ENCODE peak calls at places on chromosome 7, in six cellular contexts. O, V, T, K, B and D are unnamed samples.

GRCh38 chr7:142231716-142232115 is 26.1 kb downstream of the PRSS58 start:
- DNase-seq in B (no peak), T (no peak), O (no peak), V (peak), K (no peak), D (no peak)

GRCh38 chr7:29609162-29610030 is 45.8 kb downstream of the PRR15 start:
- DNase-seq in O (no peak), V (no peak), T (no peak), B (no peak), K (peak), D (no peak)

GRCh38 chr7:149237502-149237901 is 1.9 kb upstream of the ZNF212 start:
- DNase-seq in T (no peak), O (no peak), K (no peak), V (no peak), B (no peak), D (no peak)

GRCh38 chr7:20095441-20095840 is 121.7 kb downstream of the MACC1 start:
- DNase-seq in B (no peak), V (no peak), K (no peak), O (no peak), T (no peak), D (no peak)

GRCh38 chr7:106625678-106626301 is 35.2 kb downstream of the CCDC71L start:
- DNase-seq in B (no peak), V (no peak), T (no peak), O (peak), K (no peak), D (no peak)

GRCh38 chr7:4006687-4007086 is 675.4 kb upstream of the FOXK1 start:
- DNase-seq in V (no peak), K (no peak), T (no peak), O (no peak), B (no peak), D (no peak)

GRCh38 chr7:74722045-74722603 is 51.7 kb upstream of the NCF1 start:
- DNase-seq in V (no peak), K (no peak), B (no peak), O (no peak), T (no peak), D (no peak)

GRCh38 chr7:137684776-137685175 is 162.0 kb downstream of the DGKI start:
- DNase-seq in B (no peak), K (no peak), T (no peak), O (peak), V (no peak), D (no peak)

GRCh38 chr7:75889826-75890225 is 11.0 kb downstream of the RHBDD2 start:
- DNase-seq in K (no peak), B (no peak), O (no peak), V (no peak), T (peak), D (peak)

GRCh38 chr7:26664735-26665420 is 199.5 kb downstream of the SKAP2 start:
- DNase-seq in V (no peak), B (no peak), T (peak), K (no peak), O (no peak), D (peak)

GRCh38 chr7:32762894-32763293 is 128.7 kb downstream of the KBTBD2 start:
- DNase-seq in T (no peak), B (no peak), V (no peak), K (no peak), O (no peak), D (no peak)

GRCh38 chr7:116122972-116123595 is 87.3 kb upstream of the TES start:
- DNase-seq in O (no peak), V (no peak), B (no peak), T (peak), K (no peak), D (no peak)

DNA sequence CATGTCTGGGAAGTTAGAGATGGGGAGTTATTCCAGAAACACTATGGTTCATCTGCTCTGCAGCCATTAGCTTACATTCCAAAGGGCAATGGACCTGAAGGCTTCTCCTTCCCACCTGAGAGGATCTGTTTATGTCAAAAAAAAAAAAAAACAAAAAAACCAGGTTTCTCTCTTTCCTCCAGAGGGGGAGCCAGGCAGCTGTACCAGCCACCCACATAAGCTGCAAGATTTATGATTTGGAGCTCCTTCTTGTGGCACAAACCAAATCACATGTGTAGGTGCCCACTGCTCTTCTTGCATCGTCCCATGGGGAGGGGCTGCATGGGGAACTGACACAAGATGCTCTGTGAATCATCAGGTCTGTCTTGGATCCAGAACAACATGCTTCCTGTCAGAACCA is 231.6 kb upstream of the IGFBP3 start:
- DNase-seq in T (no peak), V (no peak), O (no peak), B (no peak), K (no peak), D (no peak)
- TF ChIP-seq CTCF in T (no peak), V (peak), O (no peak), B (no peak), K (no peak), D (no peak)

DNA sequence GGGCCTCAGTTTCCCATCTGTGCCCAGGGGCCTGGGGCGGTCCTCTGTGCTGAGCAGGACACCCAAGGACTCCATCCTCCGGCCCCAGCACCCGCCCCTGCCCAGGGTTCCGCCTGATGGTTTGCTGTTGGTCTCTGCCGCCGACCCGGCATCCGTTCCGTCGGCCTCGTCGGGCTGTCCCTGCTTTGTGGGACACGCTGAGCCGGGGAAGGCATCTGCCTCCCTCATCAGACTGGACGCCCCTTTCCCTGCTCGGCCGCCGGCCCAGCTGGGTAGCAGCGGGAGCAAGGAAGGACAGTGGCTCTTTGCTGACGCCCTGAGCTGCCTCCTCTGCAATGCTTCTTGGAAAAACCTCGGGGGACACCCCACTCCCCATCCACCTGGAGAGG is 39.5 kb downstream of the FAM20C start:
- DNase-seq in B (no peak), O (no peak), V (no peak), K (no peak), T (no peak), D (no peak)
- H3K27ac ChIP-seq in B (no peak), O (no peak), V (no peak), K (peak), T (peak), D (no peak)

GRCh38 chr7:41415051-41415450 is 287.8 kb downstream of the INHBA start:
- DNase-seq in V (no peak), O (no peak), K (no peak), T (no peak), B (no peak), D (no peak)

GRCh38 chr7:41418337-41418736 is 284.6 kb downstream of the INHBA start:
- DNase-seq in O (no peak), T (no peak), B (no peak), V (no peak), K (no peak), D (no peak)

GRCh38 chr7:41416208-41416595 is 286.7 kb downstream of the INHBA start:
- DNase-seq in K (no peak), T (peak), V (no peak), B (no peak), O (no peak), D (no peak)

GRCh38 chr7:41420421-41420820 is 282.5 kb downstream of the INHBA start:
- DNase-seq in T (no peak), O (no peak), V (no peak), K (no peak), B (no peak), D (no peak)

GRCh38 chr7:41415473-41416207 is 287.2 kb downstream of the INHBA start:
- DNase-seq in T (no peak), O (no peak), V (no peak), B (no peak), K (no peak), D (no peak)
- TF ChIP-seq POLR2A in T (no peak), O (no peak), V (no peak), B (no peak), K (no peak), D (no peak)

GRCh38 chr7:81487512-81487911 is 282.3 kb downstream of the HGF start:
- DNase-seq in T (no peak), K (no peak), O (no peak), V (no peak), B (no peak), D (no peak)

GRCh38 chr7:81488210-81488609 is 281.6 kb downstream of the HGF start:
- DNase-seq in B (no peak), O (no peak), V (no peak), K (no peak), T (peak), D (no peak)

GRCh38 chr7:81484266-81484665 is 285.6 kb downstream of the HGF start:
- DNase-seq in T (peak), K (no peak), B (peak), V (no peak), O (peak), D (peak)

GRCh38 chr7:81478664-81479063 is 291.2 kb downstream of the HGF start:
- DNase-seq in O (no peak), V (no peak), K (peak), T (peak), B (no peak), D (no peak)

DNA sequence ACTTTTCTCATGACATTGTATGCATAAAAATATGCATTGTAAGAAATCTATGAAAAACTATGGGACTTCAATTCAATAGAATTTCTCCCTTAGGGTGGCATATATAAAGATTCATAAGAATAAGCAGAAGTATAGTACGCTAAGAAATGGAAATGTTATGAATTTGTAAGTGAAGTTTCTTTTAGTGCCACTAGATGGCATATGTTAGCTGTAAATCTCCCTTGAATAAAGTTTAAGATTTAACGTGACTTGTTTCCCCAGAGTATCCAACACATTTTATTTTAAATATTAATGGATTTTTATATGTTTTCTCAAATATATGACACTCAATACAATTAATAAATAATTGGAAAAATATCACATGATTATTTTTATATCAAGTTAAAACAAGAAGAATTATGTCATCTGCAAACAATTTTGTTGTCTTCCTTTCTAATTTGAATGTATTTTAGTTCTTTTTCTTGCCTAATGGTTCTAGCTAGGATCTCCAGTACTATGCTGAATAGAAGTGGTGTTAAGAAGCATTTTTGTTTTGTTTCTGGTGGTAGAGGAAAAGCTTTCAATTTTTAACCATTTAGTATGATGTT is 287.2 kb downstream of the HGF start:
- DNase-seq in B (no peak), T (peak), V (no peak), K (no peak), O (no peak), D (no peak)
- TF ChIP-seq CTCF in B (peak), T (peak), V (no peak), K (peak), O (peak), D (peak)

GRCh38 chr7:5712566-5712965 is 68.9 kb downstream of the RNF216 start:
- DNase-seq in K (no peak), B (no peak), O (no peak), T (no peak), V (no peak), D (no peak)
- H3K27ac ChIP-seq in K (no peak), B (no peak), O (no peak), T (no peak), V (no peak), D (no peak)